ENCODE peak calls at places on chromosomes 3 and 15, in seven cellular contexts. J, N, R, M, D, O and L are unnamed samples.

GRCh38 chr3:159560214-159561004 is 428.2 kb upstream of the IL12A start:
- DNase-seq in J (no peak), N (no peak), R (no peak), M (no peak), D (peak), O (no peak), L (no peak)

GRCh38 chr3:69087030-69087791 is 2.5 kb downstream of the ARL6IP5 start:
- DNase-seq in J (no peak), N (no peak), R (no peak), M (no peak), D (no peak), O (no peak), L (no peak)

GRCh38 chr3:3851621-3852323 is 52.5 kb downstream of the LRRN1 start:
- DNase-seq in J (peak), N (no peak), R (no peak), M (no peak), D (no peak), O (no peak), L (no peak)

GRCh38 chr3:10017636-10018292 is 8.5 kb upstream of the FANCD2 start:
- DNase-seq in J (peak), N (no peak), R (no peak), M (no peak), D (no peak), O (peak), L (no peak)

GRCh38 chr3:187165144-187165543 is 25.8 kb upstream of the RPL39L start:
- DNase-seq in J (peak), N (peak), R (peak), M (no peak), D (peak), O (no peak), L (no peak)

GRCh38 chr3:182486459-182486858 is 306.8 kb upstream of the ATP11B start:
- DNase-seq in J (no peak), N (no peak), R (no peak), M (no peak), D (no peak), O (no peak), L (no peak)

GRCh38 chr3:95210878-95211277 is 1148.0 kb downstream of the NSUN3 start:
- DNase-seq in J (no peak), N (no peak), R (no peak), M (no peak), D (no peak), O (no peak), L (no peak)

GRCh38 chr3:126496894-126497850 is 20.4 kb downstream of the UROC1 start:
- DNase-seq in J (no peak), N (no peak), R (no peak), M (no peak), D (no peak), O (no peak), L (no peak)

GRCh38 chr3:50154476-50154839 is 666 bp upstream of the SEMA3F start:
- DNase-seq in J (no peak), N (no peak), R (no peak), M (no peak), D (no peak), O (no peak), L (no peak)

GRCh38 chr15:83410532-83410931 is 36.6 kb upstream of the SH3GL3 start:
- DNase-seq in J (no peak), N (no peak), R (no peak), M (no peak), D (no peak), O (no peak), L (no peak)